ENCODE peak calls at places on chromosome 22, in six cellular contexts. C is GM12864, A is A549, M is astrocyte of the spinal cord, R is neural progenitor cell, Q is PC-3. B is an unnamed sample.

GRCh38 chr22:37843746-37844089 is 416 bp downstream of the ANKRD54 start:
- DNase-seq in Q (peak), A (no peak), C (no peak), M (no peak), R (no peak), B (no peak)

GRCh38 chr22:20418211-20418788 is 19.3 kb downstream of the SCARF2 start:
- DNase-seq in M (peak), C (peak), Q (peak), A (peak), R (peak), B (peak)

GRCh38 chr22:44024288-44024908 is at the start of gene PARVB:
- DNase-seq in M (no peak), R (peak), C (no peak), Q (peak), A (no peak), B (peak)

GRCh38 chr22:22099194-22099486 is 116.6 kb upstream of the TOP3B start:
- DNase-seq in A (no peak), M (no peak), C (peak), R (no peak), Q (no peak), B (no peak)

GRCh38 chr22:19727310-19728150 is 4.2 kb downstream of the GP1BB start:
- DNase-seq in Q (no peak), C (no peak), R (no peak), M (no peak), A (no peak), B (no peak)

GRCh38 chr22:20805972-20806471 is 32.1 kb downstream of the SERPIND1 start:
- DNase-seq in Q (peak), C (no peak), M (no peak), A (no peak), R (no peak), B (no peak)

GRCh38 chr22:36192601-36193000 is 9.0 kb downstream of the APOL4 start:
- DNase-seq in R (no peak), C (no peak), Q (no peak), A (no peak), M (no peak), B (no peak)

GRCh38 chr22:43213962-43214361 is 27.0 kb upstream of the TTLL12 start:
- DNase-seq in M (no peak), Q (no peak), A (no peak), R (no peak), C (no peak), B (no peak)

GRCh38 chr22:23124611-23125511 is 16.9 kb downstream of the RSPH14 start:
- DNase-seq in A (no peak), M (no peak), R (no peak), Q (no peak), C (no peak), B (no peak)

GRCh38 chr22:23446796-23447350 is 133.2 kb downstream of the IGLL1 start:
- DNase-seq in A (no peak), R (no peak), Q (no peak), M (no peak), C (no peak), B (no peak)

DNA sequence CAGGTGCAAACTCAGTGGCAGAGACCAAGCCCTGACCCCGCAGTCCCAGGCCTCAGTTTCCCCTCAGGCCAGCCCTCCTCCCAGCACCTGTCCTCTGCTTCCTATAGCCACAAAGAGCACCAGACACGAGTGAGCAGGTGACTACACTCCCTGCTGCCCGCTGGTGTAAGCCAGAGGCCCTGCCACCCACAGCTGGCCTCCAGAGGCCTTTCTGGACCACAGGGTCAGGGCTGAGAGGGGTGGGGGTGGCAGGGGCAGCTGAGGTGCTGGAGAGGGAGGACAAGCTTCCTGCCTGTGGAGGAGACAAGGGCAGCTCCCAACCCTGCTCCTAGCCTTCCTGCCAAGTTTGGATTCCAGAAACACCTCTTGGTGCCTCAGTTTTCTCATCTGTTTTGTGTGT is 31.3 kb upstream of the WNT7B start:
- DNase-seq in A (no peak), C (no peak), Q (no peak), M (no peak), R (no peak), B (no peak)
- H3K4me3 ChIP-seq in A (no peak), C (no peak), Q (no peak), M (no peak), R (no peak), B (no peak)

GRCh38 chr22:38958359-38958943 is 1.0 kb downstream of the APOBEC3A start:
- DNase-seq in A (no peak), R (no peak), Q (no peak), M (no peak), C (no peak), B (no peak)
- TF ChIP-seq CTCF in A (no peak), R (no peak), Q (no peak), M (no peak), C (no peak), B (no peak)

GRCh38 chr22:47204002-47204979 is 441.8 kb downstream of the TBC1D22A start:
- DNase-seq in R (no peak), M (no peak), C (no peak), Q (no peak), A (no peak), B (no peak)
- H3K4me3 ChIP-seq in R (no peak), M (no peak), C (no peak), Q (no peak), A (no peak), B (no peak)

DNA sequence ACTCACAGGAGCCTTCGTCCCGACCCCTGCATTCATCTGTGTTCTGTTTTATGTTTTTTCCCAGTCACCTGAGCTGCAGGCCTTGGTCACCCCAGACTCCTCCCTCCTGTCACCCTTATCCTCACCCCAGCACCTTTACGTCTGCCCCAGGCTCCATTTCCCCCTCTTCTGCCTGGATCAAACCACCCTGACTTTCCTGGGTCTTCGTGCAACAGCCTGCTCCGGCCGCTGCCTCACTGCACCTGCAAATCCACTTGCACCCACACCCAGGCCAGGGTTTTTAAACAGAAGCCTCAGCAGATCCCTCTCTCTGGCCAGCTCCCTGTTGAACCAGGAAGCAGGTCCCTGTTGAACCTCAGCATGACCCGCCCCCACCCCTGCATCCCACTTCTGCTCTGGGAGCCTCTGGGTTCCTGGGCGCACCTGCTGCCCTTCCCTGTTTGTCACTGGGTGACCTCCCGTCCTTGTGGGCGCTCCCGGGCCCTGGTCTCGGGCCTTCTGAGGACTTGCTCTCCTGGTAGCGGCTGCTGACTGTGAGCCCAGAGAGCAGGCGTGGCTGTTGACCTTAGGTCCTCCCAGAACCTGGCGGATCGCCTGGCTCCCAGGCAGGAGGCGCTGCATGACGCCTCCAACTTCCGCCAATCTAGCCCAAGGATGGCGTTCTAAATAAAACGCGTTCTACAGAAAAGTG is 12.8 kb downstream of the MAPK8IP2 start:
- DNase-seq in R (no peak), C (no peak), Q (peak), A (no peak), M (no peak), B (peak)
- TF ChIP-seq CTCF in R (no peak), C (no peak), Q (peak), A (no peak), M (no peak), B (no peak)

GRCh38 chr22:41285820-41286638 is at the start of gene RANGAP1:
- DNase-seq in C (peak), R (peak), A (peak), M (peak), Q (peak), B (peak)

GRCh38 chr22:41285441-41285819 is 557 bp downstream of the RANGAP1 start:
- DNase-seq in A (no peak), M (peak), Q (peak), R (peak), C (no peak), B (peak)

GRCh38 chr22:41280854-41281253 is 5.1 kb downstream of the RANGAP1 start:
- DNase-seq in C (no peak), R (no peak), A (no peak), Q (no peak), M (no peak), B (no peak)

GRCh38 chr22:41286639-41287091 is 678 bp upstream of the RANGAP1 start:
- DNase-seq in A (no peak), R (no peak), Q (no peak), M (no peak), C (peak), B (no peak)

DNA sequence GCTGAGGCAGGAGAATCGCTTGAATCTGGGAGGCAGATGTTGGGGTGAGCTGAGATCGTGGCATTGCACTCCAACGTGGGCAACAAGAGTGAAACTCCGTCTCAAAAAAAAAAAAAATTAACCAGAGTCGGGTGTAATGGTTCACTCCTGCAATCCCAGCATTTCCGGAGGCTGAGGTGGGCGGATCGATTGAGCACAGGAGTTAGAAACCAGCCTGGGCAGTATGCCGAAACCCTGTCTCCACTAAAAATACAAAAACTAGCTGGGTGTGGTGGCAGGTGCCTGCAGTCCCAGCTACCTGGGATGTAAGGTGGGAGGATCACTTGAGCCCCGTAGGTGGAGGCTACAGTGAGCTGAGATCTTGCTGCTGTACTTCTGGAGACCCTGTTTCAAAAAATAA is 1.5 kb downstream of the RANGAP1 start:
- DNase-seq in R (no peak), Q (no peak), C (no peak), A (no peak), M (no peak), B (peak)
- H3K4me3 ChIP-seq in R (peak), Q (peak), C (peak), A (peak), M (no peak), B (peak)

DNA sequence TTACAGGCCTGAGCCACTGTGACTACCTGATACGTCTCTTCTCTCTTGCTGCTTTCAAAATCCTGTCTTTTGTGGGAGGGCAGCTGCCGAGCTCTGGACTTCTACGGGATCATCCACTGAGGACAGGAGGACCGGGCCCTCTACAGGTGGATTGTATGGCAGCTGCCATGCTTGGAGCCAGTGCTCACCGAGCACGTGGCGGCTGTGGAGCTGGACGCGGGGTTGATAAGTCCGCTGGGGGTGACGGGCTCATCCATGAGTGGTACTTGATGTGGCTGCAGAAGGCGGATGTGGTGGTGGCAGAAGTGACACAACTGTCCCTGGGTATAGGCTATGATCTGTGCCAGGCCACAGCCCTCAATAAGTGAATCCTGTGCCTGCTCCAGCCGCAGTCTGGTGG is 1.8 kb upstream of the CYP2D6 start:
- DNase-seq in M (no peak), Q (no peak), R (no peak), A (no peak), C (no peak), B (no peak)
- TF ChIP-seq CTCF in M (no peak), Q (no peak), R (no peak), A (no peak), C (no peak), B (no peak)